ENCODE peak calls at places on chromosome 1, in ten cellular contexts. T, W, F, L, C, M, A, Q, I and U are unnamed samples.

GRCh38 chr1:161261859-161262225 is 3.3 kb downstream of the PCP4L1 start:
- DNase-seq in T (no peak), W (no peak), F (no peak), L (no peak), C (no peak), M (no peak), A (no peak), Q (no peak), I (no peak), U (no peak)

GRCh38 chr1:7334475-7335035 is 436.5 kb upstream of the VAMP3 start:
- DNase-seq in T (no peak), W (peak; percentile 32), F (no peak), L (no peak), C (peak; percentile 16), M (peak; percentile 87), A (no peak), Q (peak; percentile 15), I (no peak), U (peak; percentile 62)

GRCh38 chr1:202821467-202821866 is 10.7 kb downstream of the PCAT6 start:
- DNase-seq in T (no peak), W (peak; percentile 54), F (no peak), L (no peak), C (peak; percentile 28), M (no peak), A (no peak), Q (no peak), I (no peak), U (peak; percentile 58)

GRCh38 chr1:90434460-90434859 is 282.6 kb downstream of the BARHL2 start:
- DNase-seq in T (no peak), W (no peak), F (no peak), L (no peak), C (no peak), M (no peak), A (no peak), Q (no peak), I (peak; percentile 18), U (no peak)

GRCh38 chr1:22796642-22797041 is 86.0 kb downstream of the EPHB2 start:
- DNase-seq in T (no peak), W (no peak), F (no peak), L (no peak), C (peak; percentile 24), M (no peak), A (no peak), Q (no peak), I (no peak), U (no peak)

GRCh38 chr1:64424412-64424811 is 45.5 kb upstream of the CACHD1 start:
- DNase-seq in T (no peak), W (no peak), F (no peak), L (no peak), C (no peak), M (no peak), A (no peak), Q (no peak), I (no peak), U (no peak)

GRCh38 chr1:7228252-7228961 is 443.2 kb downstream of the CAMTA1 start:
- DNase-seq in T (no peak), W (no peak), F (no peak), L (no peak), C (no peak), M (no peak), A (no peak), Q (peak; percentile 7), I (no peak), U (no peak)

GRCh38 chr1:181101581-181102226 is 13.2 kb downstream of the IER5 start:
- DNase-seq in T (no peak), W (peak; percentile 44), F (no peak), L (no peak), C (peak; percentile 58), M (no peak), A (no peak), Q (no peak), I (peak; percentile 63), U (peak; percentile 75)

GRCh38 chr1:229075217-229075616 is 195.7 kb upstream of the RAB4A start:
- DNase-seq in T (no peak), W (no peak), F (no peak), L (no peak), C (no peak), M (no peak), A (no peak), Q (no peak), I (no peak), U (peak; percentile 46)

GRCh38 chr1:117135329-117135728 is 13.8 kb upstream of the TRIM45 start:
- DNase-seq in T (no peak), W (no peak), F (no peak), L (no peak), C (no peak), M (no peak), A (no peak), Q (no peak), I (no peak), U (no peak)

GRCh38 chr1:232568331-232568852 is 61.5 kb downstream of the SIPA1L2 start:
- DNase-seq in T (no peak), W (no peak), F (peak; percentile 50), L (no peak), C (no peak), M (no peak), A (no peak), Q (no peak), I (no peak), U (peak; percentile 5)

GRCh38 chr1:116895073-116895472 is 14.6 kb upstream of the PTGFRN start:
- DNase-seq in T (no peak), W (no peak), F (no peak), L (no peak), C (no peak), M (no peak), A (no peak), Q (no peak), I (no peak), U (no peak)

GRCh38 chr1:26538480-26539412 is 9.2 kb downstream of the RPS6KA1 start:
- DNase-seq in T (peak; percentile 55), W (peak; percentile 71), F (peak; percentile 23), L (peak; percentile 52), C (no peak), M (peak; percentile 38), A (peak; percentile 68), Q (no peak), I (peak; percentile 65), U (peak; percentile 73)

GRCh38 chr1:86155061-86155806 is 1.3 kb downstream of the COL24A1 start:
- DNase-seq in T (no peak), W (peak; percentile 52), F (no peak), L (no peak), C (no peak), M (no peak), A (no peak), Q (no peak), I (peak; percentile 38), U (peak; percentile 59)